ENCODE peak calls at places on chromosomes 4 and X, in nine cellular contexts. R, Z, K, B, F, X, I, V and J are unnamed samples.
A peak's percentile ranks its signal among the peaks of the same experiment; 100 is the strongest.

GRCh38 chr4:141346144-141346543 is 125.4 kb downstream of the ZNF330 start:
- DNase-seq in K (peak; percentile 24), I (peak; percentile 41), V (peak; percentile 81), Z (peak; percentile 66), B (peak; percentile 7), F (peak; percentile 14), X (peak; percentile 18), R (peak; percentile 53), J (peak; percentile 83)

GRCh38 chr4:83582289-83582756 is 46.4 kb downstream of the GPAT3 start:
- DNase-seq in K (no peak), I (no peak), Z (no peak), F (peak; percentile 58), R (peak; percentile 9), V (peak; percentile 73), X (no peak), B (no peak), J (peak; percentile 24)

GRCh38 chr4:30620711-30621110 is 99.5 kb upstream of the PCDH7 start:
- DNase-seq in R (no peak), F (no peak), K (no peak), Z (no peak), I (no peak), V (no peak), X (no peak), B (no peak), J (no peak)

GRCh38 chr4:158586881-158587280 is 65.2 kb downstream of the RXFP1 start:
- DNase-seq in B (no peak), V (no peak), X (no peak), F (no peak), R (no peak), Z (no peak), I (no peak), K (no peak), J (no peak)

GRCh38 chr4:85672959-85673358 is 198.0 kb downstream of the ARHGAP24 start:
- DNase-seq in Z (no peak), K (no peak), X (no peak), B (no peak), I (no peak), R (no peak), F (peak; percentile 34), V (no peak), J (no peak)

GRCh38 chr4:107718351-107718965 is 1.6 kb downstream of the PAPSS1 start:
- DNase-seq in K (no peak), V (peak; percentile 70), X (no peak), Z (no peak), I (peak; percentile 81), F (peak; percentile 65), R (no peak), B (no peak), J (no peak)

GRCh38 chrX:20028588-20028987 is 37.7 kb upstream of the BCLAF3 start:
- DNase-seq in V (no peak), F (no peak), B (no peak), X (no peak), K (no peak), R (peak; percentile 12), I (no peak), Z (no peak), J (no peak)

GRCh38 chrX:42127563-42127962 is 204.2 kb upstream of the CASK start:
- DNase-seq in K (no peak), V (no peak), X (no peak), Z (no peak), F (no peak), R (no peak), I (no peak), B (no peak), J (no peak)

GRCh38 chr4:140195806-140196205 is 41.8 kb upstream of the MAML3 start:
- DNase-seq in X (peak; percentile 31), I (no peak), Z (no peak), R (no peak), V (no peak), B (no peak), F (peak; percentile 7), K (no peak), J (no peak)

GRCh38 chr4:174265917-174266316 is 17.6 kb downstream of the FBXO8 start:
- DNase-seq in I (no peak), X (no peak), V (no peak), Z (peak; percentile 46), K (no peak), B (no peak), F (no peak), R (no peak), J (no peak)

GRCh38 chr4:53902786-53903185 is 161.6 kb downstream of the CHIC2 start:
- DNase-seq in Z (no peak), K (no peak), B (no peak), X (no peak), R (no peak), V (no peak), F (no peak), I (no peak), J (no peak)

GRCh38 chr4:53895137-53895536 is 169.3 kb downstream of the CHIC2 start:
- DNase-seq in R (no peak), X (no peak), F (no peak), B (no peak), Z (no peak), K (no peak), V (no peak), I (no peak), J (no peak)

GRCh38 chr4:53899544-53900274 is 164.7 kb downstream of the CHIC2 start:
- DNase-seq in K (no peak), B (no peak), V (no peak), X (no peak), Z (no peak), I (no peak), F (no peak), R (peak; percentile 24), J (peak; percentile 92)

GRCh38 chr4:53905281-53905934 is 159.0 kb downstream of the CHIC2 start:
- DNase-seq in B (no peak), V (no peak), X (no peak), F (no peak), K (no peak), R (peak; percentile 18), Z (no peak), I (no peak), J (peak; percentile 45)

GRCh38 chr4:53900275-53900649 is 164.1 kb downstream of the CHIC2 start:
- DNase-seq in V (no peak), Z (no peak), R (no peak), F (no peak), X (no peak), K (no peak), B (no peak), I (no peak), J (no peak)
- TF ChIP-seq EZH2phosphoT487 in V (no peak), Z (no peak), R (no peak), F (no peak), X (no peak), K (no peak), B (no peak), I (no peak), J (no peak)

DNA sequence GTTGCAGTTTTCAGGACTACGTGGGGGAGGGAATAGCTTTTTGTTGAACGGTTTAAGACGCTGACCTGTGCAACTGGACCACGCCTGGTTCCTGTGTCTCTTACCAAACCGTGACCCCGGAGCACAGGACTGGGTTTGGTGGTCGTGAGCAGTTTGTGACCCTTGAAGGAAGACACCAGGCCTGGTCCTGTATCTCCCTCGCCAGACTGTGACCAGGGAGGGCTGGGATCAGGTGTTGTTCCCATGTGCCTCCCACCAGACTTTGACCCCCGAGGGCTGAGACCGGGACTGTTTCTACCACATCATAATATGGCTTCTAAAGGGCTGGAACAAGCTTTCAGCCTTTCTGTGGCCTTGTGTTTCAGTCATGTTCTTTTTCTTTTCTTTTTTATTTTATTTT is 683 bp downstream of the EBP start:
- DNase-seq in R (peak; percentile 53), F (no peak), V (no peak), K (no peak), I (no peak), X (no peak), Z (peak; percentile 36), B (peak; percentile 4), J (no peak)
- TF ChIP-seq EZH2phosphoT487 in R (no peak), F (no peak), V (no peak), K (no peak), I (no peak), X (no peak), Z (no peak), B (no peak), J (no peak)

DNA sequence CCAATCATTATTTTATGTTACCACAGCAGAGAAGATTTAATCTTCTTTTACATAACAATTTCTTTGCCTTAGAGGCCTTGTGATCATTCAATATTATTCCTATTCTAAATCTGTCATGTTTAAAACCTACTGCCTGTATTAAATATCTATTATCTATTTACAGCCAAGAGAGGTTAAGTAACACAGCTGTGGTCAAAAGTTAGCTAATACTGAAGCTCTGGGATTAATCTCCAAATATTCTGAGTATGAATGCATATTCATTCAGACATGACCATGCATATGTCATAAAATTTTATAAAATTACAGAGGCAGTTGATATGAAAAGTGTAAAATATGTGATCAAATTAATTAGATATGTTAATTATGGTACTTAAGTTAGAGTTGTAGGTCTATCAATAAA is 187.9 kb upstream of the MAB21L2 start:
- DNase-seq in I (no peak), B (no peak), X (no peak), Z (no peak), V (no peak), R (no peak), F (no peak), K (no peak), J (no peak)
- TF ChIP-seq EZH2phosphoT487 in I (no peak), B (no peak), X (no peak), Z (no peak), V (no peak), R (no peak), F (no peak), K (no peak), J (no peak)

GRCh38 chrX:129540725-129541184 is 696 bp downstream of the OCRL start:
- DNase-seq in Z (no peak), V (peak; percentile 36), I (no peak), B (no peak), K (no peak), X (peak; percentile 3), R (peak; percentile 38), F (peak; percentile 12), J (peak; percentile 39)

GRCh38 chrX:129534816-129535578 is 5.1 kb upstream of the OCRL start:
- DNase-seq in I (no peak), V (peak; percentile 54), R (no peak), Z (no peak), X (no peak), K (no peak), B (no peak), F (no peak), J (peak; percentile 70)

GRCh38 chrX:129545408-129545807 is 5.3 kb downstream of the OCRL start:
- DNase-seq in B (no peak), X (no peak), Z (no peak), V (no peak), I (no peak), K (no peak), F (no peak), R (no peak), J (no peak)

GRCh38 chrX:129544780-129545179 is 4.7 kb downstream of the OCRL start:
- DNase-seq in V (no peak), F (no peak), Z (no peak), K (no peak), B (no peak), I (no peak), R (no peak), X (no peak), J (no peak)

DNA sequence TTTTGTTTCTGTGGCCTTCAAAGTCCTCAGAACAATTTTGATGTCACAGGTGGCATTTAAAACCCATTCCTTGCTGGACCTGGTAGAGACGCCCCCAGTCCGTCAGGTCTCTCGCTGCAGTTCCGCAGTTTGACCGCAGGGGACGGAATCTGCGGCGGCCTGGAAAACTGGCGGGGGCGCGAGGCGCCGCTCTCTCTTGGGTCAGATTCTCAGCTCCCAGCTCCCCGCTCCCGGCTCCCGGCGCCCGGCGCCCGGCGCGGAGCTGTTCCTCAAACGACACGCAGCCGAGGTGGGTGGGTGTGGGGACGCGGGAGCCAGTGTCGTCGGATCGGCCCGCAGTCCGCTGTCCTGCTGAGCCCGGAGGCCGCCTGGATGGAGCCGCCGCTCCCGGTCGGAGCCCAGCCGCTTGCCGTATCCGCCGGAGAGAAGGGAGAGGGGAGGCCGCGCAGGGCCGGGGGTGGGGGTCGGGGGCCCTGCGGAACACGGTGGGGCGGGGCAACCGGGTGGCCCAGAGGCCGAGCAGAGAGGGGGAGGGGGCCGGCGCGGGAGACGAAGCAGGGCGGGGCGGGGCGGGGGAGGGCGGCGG is at the start of gene OCRL:
- DNase-seq in B (peak; percentile 84), V (peak; percentile 77), R (peak; percentile 82), F (peak; percentile 74), Z (peak; percentile 91), K (peak; percentile 34), X (peak; percentile 71), I (peak; percentile 53), J (peak; percentile 74)
- TF ChIP-seq EZH2phosphoT487 in B (no peak), V (no peak), R (no peak), F (no peak), Z (no peak), K (no peak), X (no peak), I (no peak), J (no peak)